ENCODE peak calls at places on chromosome 2, in six cellular contexts. Q is neuronal stem cell, Y is mesendoderm, V is H1, J is H9, N is IMR-90. U is an unnamed sample.

GRCh38 chr2:9232166-9232479 is 25.5 kb downstream of the ASAP2 start:
- DNase-seq in N (no peak), V (no peak), Y (no peak), J (peak; percentile 14), Q (no peak), U (no peak)

GRCh38 chr2:190535586-190535985 is 1.1 kb upstream of the NEMP2 start:
- DNase-seq in V (no peak), J (no peak), Q (no peak), N (no peak), Y (no peak), U (no peak)

GRCh38 chr2:118853129-118853640 is 5.7 kb upstream of the EN1 start:
- DNase-seq in V (peak; percentile 62), N (no peak), Q (no peak), J (no peak), Y (no peak), U (no peak)

GRCh38 chr2:57443985-57444501 is 602.6 kb upstream of the VRK2 start:
- DNase-seq in Y (no peak), Q (no peak), V (no peak), J (no peak), N (no peak), U (peak; percentile 27)

GRCh38 chr2:29202819-29203495 is 87.7 kb downstream of the CLIP4 start:
- DNase-seq in Y (peak; percentile 78), Q (no peak), J (peak; percentile 17), V (no peak), N (no peak), U (peak; percentile 89)

GRCh38 chr2:184727813-184728212 is 129.5 kb downstream of the ZNF804A start:
- DNase-seq in N (no peak), V (no peak), Y (no peak), J (no peak), Q (no peak), U (no peak)

GRCh38 chr2:148971547-148971946 is 67.0 kb upstream of the LYPD6B start:
- DNase-seq in V (no peak), Q (no peak), N (no peak), Y (no peak), J (no peak), U (no peak)

GRCh38 chr2:235518317-235519090 is 24.7 kb downstream of the AGAP1 start:
- DNase-seq in J (no peak), Q (no peak), V (no peak), Y (no peak), N (no peak), U (no peak)

GRCh38 chr2:118185210-118186109 is 97.2 kb downstream of the INSIG2 start:
- DNase-seq in N (peak; percentile 20), Q (peak; percentile 45), J (peak; percentile 65), Y (peak; percentile 76), V (peak; percentile 77), U (no peak)

GRCh38 chr2:218732761-218733158 is 22.1 kb downstream of the TTLL4 start:
- DNase-seq in Y (no peak), V (no peak), Q (no peak), N (peak; percentile 49), J (no peak), U (peak; percentile 66)

GRCh38 chr2:44009136-44009744 is 13.5 kb upstream of the LRPPRC start:
- DNase-seq in V (no peak), N (no peak), Y (no peak), J (no peak), Q (no peak), U (no peak)

GRCh38 chr2:135762530-135762929 is 20.9 kb downstream of the UBXN4 start:
- DNase-seq in Y (no peak), V (no peak), N (no peak), J (no peak), Q (no peak), U (no peak)

GRCh38 chr2:74188018-74188601 is 9.4 kb upstream of the MOB1A start:
- DNase-seq in Y (peak; percentile 79), N (peak; percentile 90), Q (no peak), J (peak; percentile 74), V (no peak), U (peak; percentile 93)

GRCh38 chr2:240519396-240520142 is 38.2 kb downstream of the ANKMY1 start:
- DNase-seq in Y (no peak), V (no peak), N (peak; percentile 40), Q (no peak), J (no peak), U (no peak)

GRCh38 chr2:215920244-215921100 is 92.9 kb downstream of the MREG start:
- DNase-seq in Y (peak; percentile 82), N (peak; percentile 87), J (peak; percentile 62), Q (peak; percentile 65), V (peak; percentile 64), U (peak; percentile 75)

GRCh38 chr2:169095631-169096105 is 26.3 kb downstream of the DHRS9 start:
- DNase-seq in Y (no peak), J (no peak), N (peak; percentile 69), V (no peak), Q (no peak), U (peak; percentile 93)

GRCh38 chr2:200472853-200473464 is 36.9 kb downstream of the KCTD18 start:
- DNase-seq in N (no peak), J (no peak), Q (no peak), V (no peak), Y (no peak), U (no peak)

GRCh38 chr2:169828141-169828811 is 1.0 kb downstream of the UBR3 start:
- DNase-seq in Y (peak; percentile 73), J (no peak), V (no peak), Q (peak; percentile 56), N (peak; percentile 41), U (peak; percentile 55)

GRCh38 chr2:222115296-222115695 is 183.5 kb downstream of the PAX3 start:
- DNase-seq in V (no peak), Y (no peak), J (no peak), N (no peak), Q (no peak), U (no peak)

GRCh38 chr2:222120933-222121332 is 177.9 kb downstream of the PAX3 start:
- DNase-seq in Y (no peak), V (no peak), J (no peak), Q (no peak), N (no peak), U (no peak)
- H3K4me1 ChIP-seq in Y (no peaks in the 10 kb centered on the region), V (no peaks in the 10 kb centered on the region), J (no peaks in the 10 kb centered on the region), Q (no peaks in the 10 kb centered on the region), N (no peaks in the 10 kb centered on the region), U (no peaks in the 10 kb centered on the region)

GRCh38 chr2:157722580-157723234 is 94.0 kb upstream of the ACVR1C start:
- DNase-seq in Q (no peak), N (peak; percentile 11), Y (no peak), J (no peak), V (no peak), U (no peak)
- H2BK5ac ChIP-seq in Q (no peak overlapping the region), N (no peak overlapping the region), Y (no peak overlapping the region), J (no peak overlapping the region), V (no peak overlapping the region), U (no peak overlapping the region)

GRCh38 chr2:54499666-54500065 is 43.5 kb downstream of the SPTBN1 start:
- DNase-seq in N (peak; percentile 31), Y (no peak), Q (no peak), V (no peak), J (no peak), U (no peak)

GRCh38 chr2:54503192-54503591 is 47.1 kb downstream of the SPTBN1 start:
- DNase-seq in Q (peak; percentile 45), Y (peak; percentile 82), V (peak; percentile 82), N (peak; percentile 24), J (peak; percentile 75), U (no peak)

GRCh38 chr2:54502731-54503130 is 46.6 kb downstream of the SPTBN1 start:
- DNase-seq in J (no peak), Q (no peak), N (no peak), V (no peak), Y (no peak), U (no peak)

GRCh38 chr2:54497738-54498680 is 41.9 kb downstream of the SPTBN1 start:
- DNase-seq in Q (no peak), V (no peak), N (peak; percentile 23), Y (peak; percentile 75), J (peak; percentile 51), U (no peak)

GRCh38 chr2:54500404-54501147 is 44.4 kb downstream of the SPTBN1 start:
- DNase-seq in Q (no peak), Y (no peak), N (no peak), J (no peak), V (no peak), U (peak; percentile 20)
- H3K4me1 ChIP-seq in Q (no peaks in the 10 kb centered on the region), Y (peaks cover 3% of the 10 kb centered on the region), N (peaks cover 15% of the 10 kb centered on the region), J (peaks cover 3% of the 10 kb centered on the region), V (peaks cover 2% of the 10 kb centered on the region), U (peaks cover 11% of the 10 kb centered on the region)

GRCh38 chr2:231661422-231662027 is 46.8 kb upstream of the PTMA start:
- DNase-seq in Y (no peak), V (no peak), N (no peak), Q (no peak), J (no peak), U (no peak)
- H2BK5ac ChIP-seq in Y (no peak overlapping the region), V (peak overlapping the region; percentile 32), N (peak overlapping the region; percentile 48), Q (no peak overlapping the region), J (no peak overlapping the region), U (peak overlapping the region; percentile 87)